ENCODE peak calls at places on chromosomes 6 and 20, in six cellular contexts. One of them, this sample, is unnamed.
A peak's percentile ranks its signal among the peaks of the same experiment; 100 is the strongest.

GRCh38 chr20:54140927-54141566 is 32.7 kb downstream of the CYP24A1 start:
- DNase-seq in OCI-LY7: no peak
- DNase-seq in hepatocyte: no peak
- DNase-seq in A549: peak; percentile 78
- DNase-seq in Karpas-422: no peak
- DNase-seq in neural progenitor cell: no peak
- DNase-seq in this sample: peak; percentile 96

GRCh38 chr6:125843593-125843992 is 52.8 kb downstream of the NCOA7 start:
- DNase-seq in neural progenitor cell: no peak
- DNase-seq in Karpas-422: peak; percentile 67
- DNase-seq in hepatocyte: no peak
- DNase-seq in A549: no peak
- DNase-seq in OCI-LY7: peak; percentile 14
- DNase-seq in this sample: no peak

GRCh38 chr6:14758421-14759043 is 487.3 kb upstream of the JARID2 start:
- DNase-seq in Karpas-422: no peak
- DNase-seq in A549: peak; percentile 55
- DNase-seq in hepatocyte: peak; percentile 21
- DNase-seq in OCI-LY7: no peak
- DNase-seq in neural progenitor cell: no peak
- DNase-seq in this sample: no peak

GRCh38 chr20:44370639-44371218 is 15.2 kb downstream of the HNF4A start:
- DNase-seq in neural progenitor cell: no peak
- DNase-seq in Karpas-422: no peak
- DNase-seq in hepatocyte: peak; percentile 74
- DNase-seq in OCI-LY7: no peak
- DNase-seq in A549: peak; percentile 97
- DNase-seq in this sample: peak; percentile 97

GRCh38 chr20:53901064-53901463 is 169.3 kb downstream of the BCAS1 start:
- DNase-seq in neural progenitor cell: no peak
- DNase-seq in OCI-LY7: no peak
- DNase-seq in A549: peak; percentile 52
- DNase-seq in hepatocyte: peak; percentile 44
- DNase-seq in Karpas-422: no peak
- DNase-seq in this sample: no peak

GRCh38 chr20:9884666-9885065 is 45.8 kb upstream of the PAK5 start:
- DNase-seq in Karpas-422: no peak
- DNase-seq in neural progenitor cell: no peak
- DNase-seq in A549: peak; percentile 40
- DNase-seq in OCI-LY7: no peak
- DNase-seq in hepatocyte: no peak
- DNase-seq in this sample: no peak

GRCh38 chr6:170081556-170081955 is 209.3 kb downstream of the DLL1 start:
- DNase-seq in A549: no peak
- DNase-seq in hepatocyte: no peak
- DNase-seq in Karpas-422: no peak
- DNase-seq in OCI-LY7: no peak
- DNase-seq in neural progenitor cell: no peak
- DNase-seq in this sample: no peak

GRCh38 chr6:153146413-153146812 is 15.3 kb upstream of the RGS17 start:
- DNase-seq in A549: no peak
- DNase-seq in hepatocyte: no peak
- DNase-seq in neural progenitor cell: no peak
- DNase-seq in OCI-LY7: no peak
- DNase-seq in Karpas-422: no peak
- DNase-seq in this sample: no peak

GRCh38 chr20:37298190-37298939 is 8.9 kb downstream of the MANBAL start:
- DNase-seq in Karpas-422: no peak
- DNase-seq in A549: peak; percentile 23
- DNase-seq in neural progenitor cell: no peak
- DNase-seq in OCI-LY7: no peak
- DNase-seq in hepatocyte: no peak
- DNase-seq in this sample: no peak

GRCh38 chr6:7414811-7415210 is 25.2 kb downstream of the RIOK1 start:
- DNase-seq in neural progenitor cell: no peak
- DNase-seq in A549: no peak
- DNase-seq in OCI-LY7: no peak
- DNase-seq in hepatocyte: peak; percentile 68
- DNase-seq in Karpas-422: no peak
- DNase-seq in this sample: no peak

GRCh38 chr6:159720708-159721107 is 6.6 kb upstream of the WTAP start:
- DNase-seq in OCI-LY7: peak; percentile 78
- DNase-seq in A549: peak; percentile 53
- DNase-seq in Karpas-422: peak; percentile 87
- DNase-seq in hepatocyte: peak; percentile 67
- DNase-seq in neural progenitor cell: peak; percentile 41
- DNase-seq in this sample: peak; percentile 82

GRCh38 chr6:47175656-47176055 is 133.5 kb upstream of the ADGRF1 start:
- DNase-seq in A549: no peak
- DNase-seq in Karpas-422: no peak
- DNase-seq in neural progenitor cell: no peak
- DNase-seq in hepatocyte: no peak
- DNase-seq in OCI-LY7: no peak
- DNase-seq in this sample: no peak

GRCh38 chr6:150652848-150653613 is 53.3 kb downstream of the PLEKHG1 start:
- DNase-seq in A549: no peak
- DNase-seq in OCI-LY7: no peak
- DNase-seq in Karpas-422: no peak
- DNase-seq in hepatocyte: no peak
- DNase-seq in neural progenitor cell: no peak
- DNase-seq in this sample: no peak

GRCh38 chr6:127515234-127515793 is 3.8 kb downstream of the MTCL3 start:
- DNase-seq in neural progenitor cell: peak; percentile 73
- DNase-seq in A549: no peak
- DNase-seq in OCI-LY7: peak; percentile 34
- DNase-seq in Karpas-422: no peak
- DNase-seq in hepatocyte: peak; percentile 44
- DNase-seq in this sample: no peak

GRCh38 chr6:75735491-75736186 is 13.4 kb upstream of the MYO6 start:
- DNase-seq in neural progenitor cell: no peak
- DNase-seq in hepatocyte: peak; percentile 25
- DNase-seq in A549: peak; percentile 72
- DNase-seq in Karpas-422: no peak
- DNase-seq in OCI-LY7: no peak
- DNase-seq in this sample: peak; percentile 16

GRCh38 chr6:105509506-105510331 is 106.8 kb upstream of the PREP start:
- DNase-seq in A549: peak; percentile 43
- DNase-seq in neural progenitor cell: peak; percentile 63
- DNase-seq in Karpas-422: no peak
- DNase-seq in OCI-LY7: peak; percentile 11
- DNase-seq in hepatocyte: peak; percentile 38
- DNase-seq in this sample: no peak

GRCh38 chr20:37556538-37556937 is 28.9 kb upstream of the BLCAP start:
- DNase-seq in OCI-LY7: no peak
- DNase-seq in hepatocyte: no peak
- DNase-seq in A549: no peak
- DNase-seq in neural progenitor cell: no peak
- DNase-seq in Karpas-422: no peak
- DNase-seq in this sample: no peak

GRCh38 chr6:46058951-46059350 is 43.3 kb upstream of the CLIC5 start:
- DNase-seq in A549: no peak
- DNase-seq in Karpas-422: no peak
- DNase-seq in OCI-LY7: no peak
- DNase-seq in hepatocyte: no peak
- DNase-seq in neural progenitor cell: no peak
- DNase-seq in this sample: no peak

GRCh38 chr20:22757424-22758189 is 173.2 kb upstream of the FOXA2 start:
- DNase-seq in Karpas-422: no peak
- DNase-seq in OCI-LY7: no peak
- DNase-seq in hepatocyte: no peak
- DNase-seq in neural progenitor cell: no peak
- DNase-seq in A549: no peak
- DNase-seq in this sample: no peak

GRCh38 chr20:62021794-62022419 is 43.8 kb downstream of the TAF4 start:
- DNase-seq in A549: no peak
- DNase-seq in neural progenitor cell: peak; percentile 40
- DNase-seq in hepatocyte: no peak
- DNase-seq in Karpas-422: no peak
- DNase-seq in OCI-LY7: no peak
- DNase-seq in this sample: no peak

GRCh38 chr20:25313608-25314007 is 65.7 kb downstream of the PYGB start:
- DNase-seq in A549: no peak
- DNase-seq in hepatocyte: no peak
- DNase-seq in OCI-LY7: no peak
- DNase-seq in Karpas-422: no peak
- DNase-seq in neural progenitor cell: no peak
- DNase-seq in this sample: no peak

GRCh38 chr20:17938889-17939619 is 29.5 kb downstream of the SNX5 start:
- DNase-seq in OCI-LY7: peak; percentile 75
- DNase-seq in A549: peak; percentile 58
- DNase-seq in neural progenitor cell: peak; percentile 92
- DNase-seq in Karpas-422: peak; percentile 87
- DNase-seq in hepatocyte: peak; percentile 86
- DNase-seq in this sample: peak; percentile 76

GRCh38 chr20:14709439-14709838 is 372.0 kb upstream of the FLRT3 start:
- DNase-seq in Karpas-422: no peak
- DNase-seq in hepatocyte: peak; percentile 34
- DNase-seq in neural progenitor cell: no peak
- DNase-seq in OCI-LY7: no peak
- DNase-seq in A549: no peak
- DNase-seq in this sample: no peak

GRCh38 chr6:18263561-18264337 is 581 bp downstream of the DEK start:
- DNase-seq in A549: peak; percentile 63
- DNase-seq in neural progenitor cell: no peak
- DNase-seq in hepatocyte: peak; percentile 86
- DNase-seq in OCI-LY7: peak; percentile 52
- DNase-seq in Karpas-422: peak; percentile 75
- DNase-seq in this sample: no peak

GRCh38 chr20:48231253-48231652 is 446.0 kb upstream of the SULF2 start:
- DNase-seq in OCI-LY7: no peak
- DNase-seq in neural progenitor cell: no peak
- DNase-seq in Karpas-422: no peak
- DNase-seq in hepatocyte: no peak
- DNase-seq in A549: no peak
- DNase-seq in this sample: no peak

GRCh38 chr20:48236001-48236400 is 450.7 kb upstream of the SULF2 start:
- DNase-seq in A549: no peak
- DNase-seq in neural progenitor cell: no peak
- DNase-seq in OCI-LY7: no peak
- DNase-seq in Karpas-422: no peak
- DNase-seq in hepatocyte: no peak
- DNase-seq in this sample: no peak

GRCh38 chr20:48236485-48237055 is 451.3 kb upstream of the SULF2 start:
- DNase-seq in neural progenitor cell: no peak
- DNase-seq in Karpas-422: no peak
- DNase-seq in A549: no peak
- DNase-seq in OCI-LY7: no peak
- DNase-seq in hepatocyte: peak; percentile 20
- DNase-seq in this sample: no peak

GRCh38 chr20:48238326-48238725 is 453.0 kb upstream of the SULF2 start:
- DNase-seq in Karpas-422: no peak
- DNase-seq in A549: no peak
- DNase-seq in neural progenitor cell: no peak
- DNase-seq in hepatocyte: no peak
- DNase-seq in OCI-LY7: no peak
- DNase-seq in this sample: no peak

GRCh38 chr20:48234951-48235350 is 449.7 kb upstream of the SULF2 start:
- DNase-seq in hepatocyte: no peak
- DNase-seq in neural progenitor cell: no peak
- DNase-seq in A549: no peak
- DNase-seq in OCI-LY7: no peak
- DNase-seq in Karpas-422: no peak
- DNase-seq in this sample: no peak
- H3K4me2 ChIP-seq in hepatocyte: no peak overlapping the region
- H3K4me2 ChIP-seq in neural progenitor cell: no peak overlapping the region
- H3K4me2 ChIP-seq in A549: no peak overlapping the region
- H3K4me2 ChIP-seq in OCI-LY7: no peak overlapping the region
- H3K4me2 ChIP-seq in Karpas-422: no peak overlapping the region
- H3K4me2 ChIP-seq in this sample: no peak overlapping the region

GRCh38 chr6:20246107-20246506 is 33.8 kb upstream of the MBOAT1 start:
- DNase-seq in neural progenitor cell: no peak
- DNase-seq in OCI-LY7: no peak
- DNase-seq in hepatocyte: no peak
- DNase-seq in Karpas-422: peak; percentile 7
- DNase-seq in A549: no peak
- DNase-seq in this sample: no peak

GRCh38 chr6:20241102-20241501 is 28.8 kb upstream of the MBOAT1 start:
- DNase-seq in Karpas-422: peak; percentile 6
- DNase-seq in OCI-LY7: no peak
- DNase-seq in neural progenitor cell: no peak
- DNase-seq in A549: no peak
- DNase-seq in hepatocyte: no peak
- DNase-seq in this sample: no peak

GRCh38 chr6:20238688-20239587 is 26.7 kb upstream of the MBOAT1 start:
- DNase-seq in Karpas-422: no peak
- DNase-seq in hepatocyte: no peak
- DNase-seq in A549: no peak
- DNase-seq in OCI-LY7: no peak
- DNase-seq in neural progenitor cell: no peak
- DNase-seq in this sample: no peak

GRCh38 chr6:20243288-20243687 is 31.0 kb upstream of the MBOAT1 start:
- DNase-seq in A549: no peak
- DNase-seq in Karpas-422: peak; percentile 2
- DNase-seq in hepatocyte: no peak
- DNase-seq in OCI-LY7: no peak
- DNase-seq in neural progenitor cell: no peak
- DNase-seq in this sample: no peak

GRCh38 chr6:20242397-20242796 is 30.1 kb upstream of the MBOAT1 start:
- DNase-seq in hepatocyte: no peak
- DNase-seq in Karpas-422: no peak
- DNase-seq in neural progenitor cell: no peak
- DNase-seq in A549: no peak
- DNase-seq in OCI-LY7: no peak
- DNase-seq in this sample: no peak
- H3K4me2 ChIP-seq in hepatocyte: no peak overlapping the region
- H3K4me2 ChIP-seq in Karpas-422: no peak overlapping the region
- H3K4me2 ChIP-seq in neural progenitor cell: no peak overlapping the region
- H3K4me2 ChIP-seq in A549: no peak overlapping the region
- H3K4me2 ChIP-seq in OCI-LY7: no peak overlapping the region
- H3K4me2 ChIP-seq in this sample: no peak overlapping the region

GRCh38 chr20:63470410-63470809 is 2.0 kb downstream of the KCNQ2 start:
- DNase-seq in OCI-LY7: no peak
- DNase-seq in neural progenitor cell: no peak
- DNase-seq in hepatocyte: no peak
- DNase-seq in Karpas-422: no peak
- DNase-seq in A549: no peak
- DNase-seq in this sample: no peak
- H3K4me2 ChIP-seq in OCI-LY7: no peak overlapping the region
- H3K4me2 ChIP-seq in neural progenitor cell: peak overlapping the region; percentile 100
- H3K4me2 ChIP-seq in hepatocyte: no peak overlapping the region
- H3K4me2 ChIP-seq in Karpas-422: no peak overlapping the region
- H3K4me2 ChIP-seq in A549: no peak overlapping the region
- H3K4me2 ChIP-seq in this sample: no peak overlapping the region

DNA sequence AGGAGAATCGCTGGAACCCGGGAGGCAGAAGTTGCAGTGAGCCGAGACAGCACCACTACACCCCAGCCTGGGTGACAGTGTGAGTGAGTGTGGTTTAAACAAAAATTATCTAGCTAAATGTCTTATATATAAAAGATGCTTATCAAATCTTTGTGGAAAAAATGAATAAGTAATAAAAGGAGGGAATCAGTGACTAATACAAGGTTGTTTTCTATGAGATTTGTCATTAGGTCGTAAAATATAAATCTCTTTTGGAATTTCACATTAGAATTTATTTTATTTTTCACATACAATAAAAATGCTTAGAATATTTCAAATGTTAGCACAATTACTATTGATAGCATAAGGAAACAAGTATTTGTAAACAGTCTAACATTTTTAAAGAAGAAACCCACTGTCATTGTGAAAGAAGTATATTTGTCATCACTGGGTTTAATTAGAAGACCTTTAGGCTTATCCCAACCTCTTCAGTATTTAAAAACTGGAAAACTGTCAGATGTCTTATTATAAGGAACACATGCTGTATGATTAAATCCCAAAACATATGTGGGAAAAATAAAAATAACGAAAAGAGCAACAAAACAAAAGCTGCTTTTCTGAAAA is 47.1 kb downstream of the ASCC3 start:
- DNase-seq in hepatocyte: no peak
- DNase-seq in OCI-LY7: no peak
- DNase-seq in A549: no peak
- DNase-seq in Karpas-422: no peak
- DNase-seq in neural progenitor cell: no peak
- DNase-seq in this sample: no peak
- H3K4me2 ChIP-seq in hepatocyte: no peak overlapping the region
- H3K4me2 ChIP-seq in OCI-LY7: no peak overlapping the region
- H3K4me2 ChIP-seq in A549: no peak overlapping the region
- H3K4me2 ChIP-seq in Karpas-422: no peak overlapping the region
- H3K4me2 ChIP-seq in neural progenitor cell: no peak overlapping the region
- H3K4me2 ChIP-seq in this sample: no peak overlapping the region